ENCODE peak calls at places on chromosomes 5 and 9, in seven cellular contexts. P, D, O, Y, V, J and N are unnamed samples.

GRCh38 chr9:91071185-91071990 is 269.8 kb downstream of the SYK start:
- DNase-seq in P (peak), D (no peak), O (peak), Y (peak), V (no peak), J (no peak), N (peak)

GRCh38 chr5:1737790-1738405 is 61.7 kb downstream of the MRPL36 start:
- DNase-seq in P (peak), D (peak), O (no peak), Y (no peak), V (peak), J (peak), N (no peak)

GRCh38 chr5:113123563-113123962 is 147.0 kb downstream of the DCP2 start:
- DNase-seq in P (no peak), D (no peak), O (no peak), Y (no peak), V (no peak), J (peak), N (no peak)

GRCh38 chr9:88586452-88586851 is 51.5 kb downstream of the NXNL2 start:
- DNase-seq in P (peak), D (no peak), O (no peak), Y (no peak), V (no peak), J (no peak), N (no peak)

GRCh38 chr5:108878756-108879155 is 131.1 kb downstream of the FER start:
- DNase-seq in P (no peak), D (no peak), O (no peak), Y (no peak), V (no peak), J (no peak), N (no peak)

GRCh38 chr9:128619779-128620178 is 36.9 kb downstream of the DYNC2I2 start:
- DNase-seq in P (no peak), D (no peak), O (no peak), Y (no peak), V (no peak), J (no peak), N (no peak)

GRCh38 chr5:158639876-158640570 is 459.7 kb downstream of the EBF1 start:
- DNase-seq in P (no peak), D (no peak), O (no peak), Y (no peak), V (no peak), J (peak), N (no peak)

GRCh38 chr9:113488490-113488889 is 25.0 kb downstream of the RGS3 start:
- DNase-seq in P (no peak), D (no peak), O (no peak), Y (no peak), V (no peak), J (no peak), N (no peak)

GRCh38 chr5:82019342-82020138 is 47.7 kb downstream of the ATG10 start:
- DNase-seq in P (no peak), D (no peak), O (no peak), Y (no peak), V (no peak), J (no peak), N (no peak)

GRCh38 chr5:169545762-169546161 is 37.8 kb upstream of the SPDL1 start:
- DNase-seq in P (no peak), D (no peak), O (no peak), Y (no peak), V (no peak), J (no peak), N (no peak)

GRCh38 chr9:18441245-18441644 is 32.7 kb upstream of the ADAMTSL1 start:
- DNase-seq in P (no peak), D (no peak), O (no peak), Y (no peak), V (no peak), J (no peak), N (no peak)